ENCODE peak calls at places on chromosome 14, in seven cellular contexts. R is effector CD8-positive, alpha-beta T cell; N is activated CD4-positive, CD25-positive, alpha-beta regulatory T cell treated with anti-CD3 and anti-CD28 coated beads, Interleukin-2, amount 50 U/mL, for 16 hours; C is HTR-8/SVneo; W is CD8-positive, alpha-beta T cell; T is SW480; E is colonic mucosa. B is an unnamed sample.

GRCh38 chr14:74612346-74613021 is 447 bp upstream of the LTBP2 start:
- DNase-seq in C (peak; percentile 92), E (peak; percentile 69), R (peak; percentile 74), N (peak; percentile 61), W (peak; percentile 90), T (peak; percentile 71), B (peak; percentile 54)

GRCh38 chr14:75454963-75455546 is 27.2 kb downstream of the JDP2 start:
- DNase-seq in R (no peak), C (peak; percentile 91), N (no peak), E (no peak), T (peak; percentile 32), W (no peak), B (no peak)

GRCh38 chr14:105999361-106000028 is 473.1 kb downstream of the TMEM121 start:
- DNase-seq in C (no peak), R (peak; percentile 82), T (peak; percentile 37), W (peak; percentile 83), E (peak; percentile 61), N (no peak), B (no peak)

GRCh38 chr14:21414137-21414631 is 30.4 kb upstream of the SUPT16H start:
- DNase-seq in C (no peak), T (no peak), W (no peak), N (no peak), R (no peak), E (no peak), B (no peak)

GRCh38 chr14:104138098-104138890 is at the start of gene KIF26A:
- DNase-seq in E (peak; percentile 59), N (no peak), T (peak; percentile 48), R (no peak), C (peak; percentile 86), W (no peak), B (peak; percentile 61)

GRCh38 chr14:86203843-86204242 is 673.9 kb downstream of the FLRT2 start:
- DNase-seq in R (no peak), N (no peak), T (no peak), C (no peak), E (no peak), W (no peak), B (no peak)

GRCh38 chr14:80956922-80957321 is 1.5 kb downstream of the TSHR start:
- DNase-seq in C (no peak), N (no peak), W (no peak), E (no peak), T (no peak), R (no peak), B (no peak)

GRCh38 chr14:61420326-61420725 is 98.9 kb downstream of the PRKCH start:
- DNase-seq in T (peak; percentile 42), N (no peak), E (no peak), R (no peak), C (no peak), W (no peak), B (peak; percentile 18)

GRCh38 chr14:90924618-90925345 is 108.6 kb upstream of the TTC7B start:
- DNase-seq in R (no peak), W (no peak), T (no peak), E (no peak), N (no peak), C (no peak), B (no peak)

GRCh38 chr14:91891721-91892220 is 24.4 kb upstream of the TC2N start:
- DNase-seq in E (no peak), W (no peak), C (no peak), N (no peak), T (no peak), R (no peak), B (no peak)

GRCh38 chr14:51302319-51303030 is 62.4 kb downstream of the TMX1 start:
- DNase-seq in N (no peak), E (no peak), C (no peak), T (peak; percentile 44), W (no peak), R (no peak), B (no peak)

GRCh38 chr14:103033744-103034143 is 23.6 kb downstream of the CDC42BPB start:
- DNase-seq in T (peak; percentile 29), N (no peak), C (no peak), E (peak; percentile 75), W (no peak), R (no peak), B (no peak)

GRCh38 chr14:101354726-101355125 is 206.6 kb upstream of the DIO3 start:
- DNase-seq in R (no peak), T (no peak), C (no peak), W (peak; percentile 13), N (no peak), E (no peak), B (no peak)

GRCh38 chr14:32324601-32325000 is 4.5 kb upstream of the AKAP6 start:
- DNase-seq in N (no peak), W (no peak), R (no peak), T (no peak), C (no peak), E (no peak), B (no peak)

GRCh38 chr14:29925106-29925722 is 2.4 kb downstream of the PRKD1 start:
- DNase-seq in E (no peak), T (no peak), N (no peak), C (no peak), W (no peak), R (no peak), B (no peak)

GRCh38 chr14:102770910-102771543 is 6.2 kb upstream of the TRAF3 start:
- DNase-seq in T (no peak), E (no peak), W (no peak), C (no peak), N (no peak), R (no peak), B (no peak)

GRCh38 chr14:53002576-53002975 is 51.7 kb upstream of the FERMT2 start:
- DNase-seq in C (no peak), R (no peak), E (no peak), T (no peak), W (no peak), N (no peak), B (no peak)

GRCh38 chr14:33811731-33812130 is 139.1 kb downstream of the EGLN3 start:
- DNase-seq in W (no peak), T (no peak), C (no peak), R (no peak), N (no peak), E (no peak), B (no peak)

GRCh38 chr14:74975059-74975810 is 19.8 kb upstream of the PGF start:
- DNase-seq in W (no peak), C (no peak), T (no peak), E (peak; percentile 53), N (no peak), R (no peak), B (no peak)

GRCh38 chr14:94355191-94355794 is 32.2 kb upstream of the SERPINA6 start:
- DNase-seq in E (peak; percentile 40), R (no peak), C (no peak), N (no peak), T (peak; percentile 18), W (peak; percentile 42), B (no peak)

GRCh38 chr14:23294734-23295561 is 7.7 kb downstream of the PPP1R3E start:
- DNase-seq in T (peak; percentile 39), W (peak; percentile 65), C (no peak), N (peak; percentile 28), E (peak; percentile 31), R (peak; percentile 45), B (no peak)

GRCh38 chr14:67853748-67854147 is 34.2 kb downstream of the RAD51B start:
- DNase-seq in W (no peak), C (no peak), E (no peak), T (no peak), R (no peak), N (no peak), B (no peak)

GRCh38 chr14:26598081-26598671 is 343 bp upstream of the NOVA1 start:
- DNase-seq in E (peak; percentile 89), C (peak; percentile 90), N (no peak), W (no peak), T (peak; percentile 59), R (no peak), B (peak; percentile 17)

GRCh38 chr14:100022772-100023451 is 42.3 kb upstream of the EVL start:
- DNase-seq in R (no peak), W (no peak), N (no peak), T (no peak), E (no peak), C (peak; percentile 78), B (no peak)

GRCh38 chr14:31897581-31898186 is 179.4 kb upstream of the ARHGAP5 start:
- DNase-seq in E (no peak), N (no peak), R (no peak), W (no peak), T (no peak), C (no peak), B (no peak)

GRCh38 chr14:58969951-58970751 is 218.3 kb upstream of the DAAM1 start:
- DNase-seq in W (no peak), C (no peak), T (no peak), E (no peak), N (no peak), R (no peak), B (no peak)

GRCh38 chr14:74945852-74946658 is 9.3 kb downstream of the PGF start:
- DNase-seq in T (peak; percentile 68), E (peak; percentile 87), R (peak; percentile 66), W (peak; percentile 83), C (peak; percentile 99), N (peak; percentile 50), B (peak; percentile 63)

GRCh38 chr14:100246809-100247428 is 8.0 kb downstream of the YY1 start:
- DNase-seq in N (no peak), T (peak; percentile 82), E (peak; percentile 48), W (no peak), C (peak; percentile 61), R (no peak), B (peak; percentile 45)

GRCh38 chr14:38556321-38556720 is 300.4 kb upstream of the CLEC14A start:
- DNase-seq in R (no peak), C (no peak), E (no peak), T (no peak), N (no peak), W (no peak), B (no peak)

GRCh38 chr14:73774671-73775070 is 60.5 kb upstream of the PNMA1 start:
- DNase-seq in W (no peak), T (no peak), C (no peak), R (no peak), N (no peak), E (no peak), B (no peak)

GRCh38 chr14:51022769-51023168 is 72.1 kb downstream of the TRIM9 start:
- DNase-seq in W (no peak), E (no peak), N (no peak), C (no peak), R (no peak), T (no peak), B (no peak)

GRCh38 chr14:34711169-34711568 is 3.2 kb downstream of the CFL2 start:
- DNase-seq in E (no peak), W (no peak), T (no peak), C (peak; percentile 66), N (no peak), R (no peak), B (no peak)

GRCh38 chr14:95255487-95255886 is 64.2 kb downstream of the CLMN start:
- DNase-seq in R (no peak), E (peak; percentile 96), T (peak; percentile 73), W (no peak), N (no peak), C (peak; percentile 68), B (peak; percentile 72)

GRCh38 chr14:51552275-51552674 is 99.4 kb upstream of the FRMD6 start:
- DNase-seq in N (no peak), R (no peak), E (no peak), W (no peak), T (no peak), C (no peak), B (no peak)

GRCh38 chr14:32384464-32384863 is 55.4 kb downstream of the AKAP6 start:
- DNase-seq in E (no peak), C (no peak), N (no peak), R (no peak), T (no peak), W (no peak), B (no peak)

GRCh38 chr14:89563503-89563902 is 146.5 kb upstream of the FOXN3 start:
- DNase-seq in C (no peak), N (no peak), E (no peak), R (no peak), W (no peak), T (no peak), B (no peak)